ENCODE peak calls at places on chromosome X, in five cellular contexts. K is pancreas, C is brain microvascular endothelial cell, T is glutamatergic neuron, Z is MCF 10A. I is an unnamed sample.
A peak's percentile ranks its signal among the peaks of the same experiment; 100 is the strongest.

GRCh38 chrX:111645607-111646006 is 35.4 kb upstream of the ALG13 start:
- DNase-seq in K (no peak), C (no peak), Z (no peak), T (no peak), I (no peak)

GRCh38 chrX:16172391-16172790 is 5.1 kb downstream of the MAGEB17 start:
- DNase-seq in K (no peak), C (no peak), T (no peak), Z (no peak), I (no peak)

GRCh38 chrX:136779346-136779781 is 1.4 kb downstream of the ARHGEF6 start:
- DNase-seq in T (no peak), C (no peak), K (no peak), Z (no peak), I (no peak)

GRCh38 chrX:7318246-7318645 is 170.3 kb upstream of the PUDP start:
- DNase-seq in T (no peak), Z (peak; percentile 0), C (no peak), K (no peak), I (no peak)

GRCh38 chrX:154485150-154486051 is 1.0 kb downstream of the UBL4A start:
- DNase-seq in C (no peak), K (no peak), Z (no peak), T (no peak), I (no peak)

GRCh38 chrX:131779313-131779712 is 235.4 kb downstream of the OR13H1 start:
- DNase-seq in Z (peak; percentile 27), C (no peak), K (no peak), T (no peak), I (no peak)

GRCh38 chrX:43753637-43754036 is 97.5 kb downstream of the MAOA start:
- DNase-seq in T (no peak), C (no peak), Z (no peak), K (no peak), I (no peak)

GRCh38 chrX:71637848-71638247 is 19.5 kb upstream of the CXCR3 start:
- DNase-seq in K (no peak), Z (no peak), C (peak; percentile 69), T (no peak), I (no peak)

GRCh38 chrX:153848325-153848724 is 18.0 kb upstream of the PDZD4 start:
- DNase-seq in K (no peak), C (no peak), Z (no peak), T (no peak), I (no peak)

GRCh38 chrX:79270401-79270800 is 96.7 kb downstream of the ITM2A start:
- DNase-seq in C (no peak), T (peak; percentile 38), Z (peak; percentile 41), K (no peak), I (no peak)
- TF ChIP-seq CTCF in C (no peak), T (no peak), Z (peak; percentile 24), K (no peak), I (no peak)

DNA sequence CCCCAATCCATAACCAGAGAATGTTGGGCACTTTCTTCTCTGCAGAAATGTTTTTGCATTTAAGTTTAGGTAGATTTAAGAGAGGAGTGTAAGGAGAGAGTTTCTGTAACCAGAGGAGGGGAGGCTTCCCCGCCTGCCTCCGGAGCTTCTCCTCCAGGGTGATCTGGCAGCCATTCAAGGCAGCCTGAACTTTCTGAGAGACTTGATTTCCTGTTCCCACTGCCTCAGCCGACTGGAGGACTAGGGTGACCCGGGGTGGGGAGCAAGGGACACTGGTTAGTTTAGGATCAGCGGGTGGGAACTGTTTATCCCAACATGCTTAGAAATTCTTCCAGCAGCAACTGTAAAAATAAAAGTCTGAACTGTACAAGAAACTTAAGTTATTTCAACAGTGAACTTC is 15.1 kb downstream of the FAM9C start:
- DNase-seq in K (peak; percentile 40), T (no peak), Z (peak; percentile 69), C (peak; percentile 28), I (no peak)
- TF ChIP-seq CTCF in K (no peak), T (no peak), Z (no peak), C (no peak), I (no peak)

DNA sequence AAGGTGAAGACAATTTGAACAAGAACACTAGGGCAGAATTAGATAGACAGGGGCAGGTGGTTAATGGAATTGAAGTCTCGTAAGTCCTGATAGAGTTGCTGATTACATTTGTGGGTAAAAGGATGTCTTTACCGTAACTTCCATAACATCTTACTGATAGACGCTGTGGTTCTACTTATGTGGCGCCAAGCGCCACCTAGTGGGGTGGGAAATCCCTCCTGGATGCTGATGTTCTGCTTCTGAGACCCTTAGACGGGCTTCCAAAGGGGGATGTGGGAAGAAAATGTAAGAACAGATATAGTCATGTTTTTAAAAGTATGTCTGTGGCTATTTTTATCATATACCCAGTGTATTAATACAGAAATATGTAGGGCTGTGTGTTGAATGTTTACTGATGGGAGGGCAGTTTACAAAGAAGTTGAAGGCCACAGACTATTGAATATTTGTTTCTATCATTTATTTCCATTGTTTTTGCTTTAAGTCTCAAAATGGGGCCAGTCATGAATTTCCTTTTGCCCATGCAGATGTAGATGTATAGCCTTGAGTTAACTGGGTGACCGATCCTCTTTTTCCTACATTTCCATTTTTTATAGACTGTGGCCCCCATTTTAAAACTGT is 12.2 kb upstream of the TLR8 start:
- DNase-seq in K (peak; percentile 14), Z (peak; percentile 53), C (peak; percentile 8), T (peak; percentile 41), I (no peak)
- TF ChIP-seq CTCF in K (peak; percentile 44), Z (peak; percentile 85), C (peak; percentile 77), T (peak; percentile 47), I (peak; percentile 40)

DNA sequence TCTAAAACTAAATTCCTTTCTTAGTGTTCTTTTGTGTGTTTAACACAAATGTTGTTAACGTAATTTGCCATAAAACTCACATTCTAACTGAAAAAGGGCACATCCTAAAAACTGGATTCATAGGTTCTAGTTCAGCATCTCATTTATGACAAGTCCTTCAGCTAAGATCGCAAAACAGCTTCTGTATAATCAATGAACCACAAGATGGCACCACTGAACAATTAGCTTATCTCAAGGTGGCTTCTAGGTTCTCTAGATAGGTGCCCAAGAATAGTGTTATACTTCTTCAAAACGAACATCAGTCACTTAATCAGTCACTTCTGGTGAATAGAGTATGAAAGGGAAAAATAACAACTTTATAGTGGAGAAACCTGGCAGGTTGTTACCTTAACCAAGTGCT is 54.3 kb downstream of the NRK start:
- DNase-seq in T (no peak), Z (peak; percentile 57), K (no peak), C (no peak), I (no peak)
- TF ChIP-seq CTCF in T (no peak), Z (peak; percentile 36), K (no peak), C (peak; percentile 43), I (peak; percentile 23)

DNA sequence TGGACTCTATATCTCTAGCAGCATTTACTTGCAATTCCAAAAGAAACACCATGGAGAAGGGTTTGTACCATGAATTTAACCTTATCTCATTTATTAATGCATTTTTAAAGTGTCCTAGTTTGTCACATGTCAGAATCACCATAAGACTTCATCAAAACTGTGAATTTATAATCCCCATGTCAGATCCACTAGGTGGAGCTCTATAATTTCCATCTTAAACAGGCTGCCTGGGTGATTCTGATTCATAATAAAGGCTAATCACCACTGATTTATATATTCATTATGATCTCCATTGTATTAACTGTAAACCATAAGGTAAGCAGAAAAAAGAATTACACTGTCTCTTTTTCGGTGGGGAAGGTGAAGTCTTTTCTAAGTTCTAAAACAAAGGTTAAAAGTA is 4.0 kb downstream of the TCEAL2 start:
- DNase-seq in T (no peak), K (no peak), Z (peak; percentile 25), C (no peak), I (no peak)
- TF ChIP-seq CTCF in T (peak; percentile 21), K (no peak), Z (peak; percentile 46), C (peak; percentile 20), I (peak; percentile 41)

GRCh38 chrX:19121466-19121865 is 802 bp downstream of the ADGRG2 start:
- DNase-seq in K (no peak), C (no peak), Z (no peak), T (no peak), I (no peak)

GRCh38 chrX:19127649-19128168 is 5.4 kb upstream of the ADGRG2 start:
- DNase-seq in Z (peak; percentile 88), T (no peak), C (peak; percentile 2), K (no peak), I (no peak)

GRCh38 chrX:19122641-19123009 is 357 bp upstream of the ADGRG2 start:
- DNase-seq in K (no peak), T (no peak), Z (no peak), C (no peak), I (no peak)

DNA sequence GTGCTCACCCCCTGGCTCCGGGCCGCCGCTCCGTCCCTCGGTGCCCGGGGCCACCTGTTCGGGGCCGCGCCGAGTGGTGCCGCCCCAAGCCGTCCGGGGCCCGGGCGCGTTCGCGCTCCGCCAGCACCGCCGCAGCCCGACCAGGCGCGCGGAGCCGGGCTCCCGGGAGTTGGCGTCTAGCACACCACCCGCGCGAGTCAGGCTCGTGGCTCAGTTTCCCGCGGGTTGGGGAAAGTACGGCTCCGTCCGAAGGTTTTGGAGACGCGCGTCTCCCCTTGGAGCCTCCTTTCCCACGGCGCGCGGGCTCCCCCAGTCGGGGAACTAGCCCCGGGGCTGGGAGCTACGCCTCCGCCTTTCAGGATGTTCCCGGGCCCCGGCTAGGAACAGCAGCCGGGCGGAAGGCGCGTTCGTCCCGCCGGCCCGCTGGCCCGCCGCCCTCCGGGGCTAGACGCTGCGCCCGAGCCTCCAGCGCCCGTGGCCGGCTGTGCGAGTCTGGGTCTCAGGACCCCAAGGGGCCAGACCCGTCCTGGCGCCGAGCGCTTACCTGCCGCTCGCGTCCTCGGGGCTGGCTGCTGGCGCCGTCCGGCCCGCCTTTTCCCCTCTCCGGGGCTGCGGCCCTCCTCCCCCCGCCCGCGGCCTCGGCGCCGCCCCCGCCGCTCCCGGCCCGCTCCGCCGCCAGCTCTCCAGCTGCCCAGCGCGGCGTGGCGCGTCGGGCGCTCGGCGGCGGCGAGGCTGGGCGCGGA is at the start of gene ADGRG2:
- DNase-seq in K (peak; percentile 43), C (no peak), Z (peak; percentile 30), T (peak; percentile 39), I (no peak)
- TF ChIP-seq CTCF in K (no peak), C (peak; percentile 36), Z (no peak), T (no peak), I (no peak)

DNA sequence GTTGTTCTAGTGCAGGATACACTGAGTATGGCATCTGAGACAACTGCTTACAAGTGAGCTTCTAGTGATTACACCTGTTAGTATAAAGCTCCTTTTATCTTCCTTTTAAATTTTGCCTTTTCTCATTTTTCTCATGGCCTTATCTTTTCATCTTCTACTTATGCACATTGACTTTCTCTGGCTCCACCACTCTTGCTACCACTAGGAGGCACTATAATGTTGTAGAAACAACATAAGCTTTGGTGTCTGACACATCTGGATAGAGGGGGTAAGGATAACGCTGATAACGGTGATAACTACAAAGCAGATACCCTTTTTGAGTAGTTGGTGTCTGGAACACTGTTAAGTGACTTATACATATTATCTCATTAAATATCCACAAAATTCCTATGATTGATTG is 187.4 kb upstream of the TEX13C start:
- DNase-seq in T (no peak), K (no peak), Z (peak; percentile 28), C (no peak), I (no peak)
- TF ChIP-seq CTCF in T (peak; percentile 31), K (peak; percentile 15), Z (peak; percentile 53), C (no peak), I (peak; percentile 27)

DNA sequence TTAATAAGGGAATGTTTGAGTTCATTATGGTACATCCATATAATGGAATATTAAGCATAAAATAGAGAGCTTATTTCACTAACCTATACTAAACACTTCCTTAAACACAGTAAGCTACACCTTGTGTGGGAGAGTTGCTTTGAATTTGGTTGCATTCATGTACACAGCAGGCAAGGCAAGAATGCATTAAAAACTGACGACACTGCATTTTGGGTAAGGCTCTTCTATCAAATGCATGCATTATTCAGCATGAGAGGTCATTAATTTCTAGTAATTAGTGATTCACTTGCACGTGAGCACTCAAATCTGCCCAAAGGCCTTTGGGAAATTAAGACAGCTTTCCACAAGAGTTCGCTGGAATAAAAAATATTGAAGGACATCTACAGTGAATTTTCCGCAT is 8.8 kb upstream of the C1GALT1C1 start:
- DNase-seq in C (no peak), K (no peak), T (no peak), Z (no peak), I (no peak)
- TF ChIP-seq CTCF in C (no peak), K (no peak), T (no peak), Z (no peak), I (no peak)